ENCODE peak calls at places on chromosome 12, in five cellular contexts. One of them, this sample, is unnamed.

GRCh38 chr12:92947589-92948215 is 18.6 kb upstream of the EEA1 start:
- DNase-seq in GM12892: no peak
- DNase-seq in NCI-H446: no peak
- DNase-seq in thyroid gland: no peak
- DNase-seq in mucosa of gallbladder: no peak
- DNase-seq in this sample: no peak

GRCh38 chr12:113778432-113779128 is 187.5 kb downstream of the RBM19 start:
- DNase-seq in thyroid gland: no peak
- DNase-seq in mucosa of gallbladder: no peak
- DNase-seq in GM12892: no peak
- DNase-seq in NCI-H446: no peak
- DNase-seq in this sample: no peak

GRCh38 chr12:30564394-30564793 is 131.3 kb downstream of the IPO8 start:
- DNase-seq in thyroid gland: no peak
- DNase-seq in NCI-H446: no peak
- DNase-seq in mucosa of gallbladder: no peak
- DNase-seq in GM12892: no peak
- DNase-seq in this sample: no peak

GRCh38 chr12:2613674-2614073 is 181.1 kb upstream of the FKBP4 start:
- DNase-seq in GM12892: no peak
- DNase-seq in thyroid gland: no peak
- DNase-seq in NCI-H446: no peak
- DNase-seq in mucosa of gallbladder: no peak
- DNase-seq in this sample: no peak

GRCh38 chr12:106183735-106184134 is 45.0 kb upstream of the NUAK1 start:
- DNase-seq in thyroid gland: no peak
- DNase-seq in mucosa of gallbladder: no peak
- DNase-seq in GM12892: no peak
- DNase-seq in NCI-H446: no peak
- DNase-seq in this sample: no peak

GRCh38 chr12:52992699-52993557 is 13.3 kb upstream of the EIF4B start:
- DNase-seq in mucosa of gallbladder: peak; percentile 83
- DNase-seq in GM12892: no peak
- DNase-seq in thyroid gland: no peak
- DNase-seq in NCI-H446: no peak
- DNase-seq in this sample: no peak

GRCh38 chr12:81949721-81950120 is 190.6 kb upstream of the PPFIA2 start:
- DNase-seq in thyroid gland: no peak
- DNase-seq in NCI-H446: no peak
- DNase-seq in GM12892: no peak
- DNase-seq in mucosa of gallbladder: no peak
- DNase-seq in this sample: no peak

GRCh38 chr12:49632401-49632800 is 9.0 kb downstream of the PRPF40B start:
- DNase-seq in GM12892: no peak
- DNase-seq in mucosa of gallbladder: no peak
- DNase-seq in thyroid gland: no peak
- DNase-seq in NCI-H446: no peak
- DNase-seq in this sample: no peak

GRCh38 chr12:132523576-132524331 is 33.8 kb downstream of the FBRSL1 start:
- DNase-seq in GM12892: peak; percentile 95
- DNase-seq in NCI-H446: no peak
- DNase-seq in thyroid gland: peak; percentile 73
- DNase-seq in mucosa of gallbladder: peak; percentile 74
- DNase-seq in this sample: peak; percentile 75

GRCh38 chr12:106602071-106602470 is 19.3 kb downstream of the RFX4 start:
- DNase-seq in NCI-H446: no peak
- DNase-seq in GM12892: no peak
- DNase-seq in thyroid gland: no peak
- DNase-seq in mucosa of gallbladder: no peak
- DNase-seq in this sample: no peak

GRCh38 chr12:123433615-123434014 is 2.9 kb downstream of the RILPL2 start:
- DNase-seq in GM12892: no peak
- DNase-seq in NCI-H446: no peak
- DNase-seq in thyroid gland: no peak
- DNase-seq in mucosa of gallbladder: no peak
- DNase-seq in this sample: no peak

GRCh38 chr12:6700646-6701051 is at the start of gene PIANP:
- DNase-seq in thyroid gland: no peak
- DNase-seq in mucosa of gallbladder: peak; percentile 21
- DNase-seq in NCI-H446: no peak
- DNase-seq in GM12892: no peak
- DNase-seq in this sample: peak; percentile 40

GRCh38 chr12:81222841-81223595 is 145.1 kb downstream of the ACSS3 start:
- DNase-seq in thyroid gland: no peak
- DNase-seq in NCI-H446: no peak
- DNase-seq in mucosa of gallbladder: no peak
- DNase-seq in GM12892: no peak
- DNase-seq in this sample: no peak

GRCh38 chr12:84814664-84815245 is 97.8 kb downstream of the SLC6A15 start:
- DNase-seq in GM12892: no peak
- DNase-seq in thyroid gland: no peak
- DNase-seq in mucosa of gallbladder: no peak
- DNase-seq in NCI-H446: no peak
- DNase-seq in this sample: no peak

GRCh38 chr12:54437697-54438096 is 18.6 kb upstream of the ITGA5 start:
- DNase-seq in mucosa of gallbladder: no peak
- DNase-seq in thyroid gland: no peak
- DNase-seq in NCI-H446: no peak
- DNase-seq in GM12892: no peak
- DNase-seq in this sample: no peak

GRCh38 chr12:28191690-28192089 is 1.4 kb downstream of the CCDC91 start:
- DNase-seq in thyroid gland: peak; percentile 3
- DNase-seq in mucosa of gallbladder: no peak
- DNase-seq in NCI-H446: no peak
- DNase-seq in GM12892: no peak
- DNase-seq in this sample: peak; percentile 56

GRCh38 chr12:90773526-90773925 is 181.4 kb downstream of the CCER1 start:
- DNase-seq in thyroid gland: no peak
- DNase-seq in mucosa of gallbladder: no peak
- DNase-seq in GM12892: no peak
- DNase-seq in NCI-H446: no peak
- DNase-seq in this sample: no peak

GRCh38 chr12:98721204-98721702 is 76.2 kb downstream of the APAF1 start:
- DNase-seq in thyroid gland: no peak
- DNase-seq in NCI-H446: no peak
- DNase-seq in GM12892: no peak
- DNase-seq in mucosa of gallbladder: no peak
- DNase-seq in this sample: no peak

GRCh38 chr12:6375269-6376078 is at the start of gene SCNN1A:
- DNase-seq in thyroid gland: peak; percentile 93
- DNase-seq in NCI-H446: no peak
- DNase-seq in GM12892: no peak
- DNase-seq in mucosa of gallbladder: peak; percentile 68
- DNase-seq in this sample: peak; percentile 82

GRCh38 chr12:112482734-112483133 is 64.0 kb downstream of the PTPN11 start:
- DNase-seq in NCI-H446: no peak
- DNase-seq in thyroid gland: no peak
- DNase-seq in GM12892: no peak
- DNase-seq in mucosa of gallbladder: no peak
- DNase-seq in this sample: no peak

GRCh38 chr12:54175130-54175963 is 13.4 kb downstream of the SMUG1 start:
- DNase-seq in NCI-H446: no peak
- DNase-seq in GM12892: peak; percentile 41
- DNase-seq in thyroid gland: no peak
- DNase-seq in mucosa of gallbladder: no peak
- DNase-seq in this sample: no peak

GRCh38 chr12:116644806-116645205 is 85.6 kb downstream of the MAP1LC3B2 start:
- DNase-seq in mucosa of gallbladder: no peak
- DNase-seq in thyroid gland: no peak
- DNase-seq in GM12892: no peak
- DNase-seq in NCI-H446: no peak
- DNase-seq in this sample: no peak

GRCh38 chr12:11877869-11878780 is 192.6 kb upstream of the BCL2L14 start:
- DNase-seq in mucosa of gallbladder: no peak
- DNase-seq in NCI-H446: no peak
- DNase-seq in GM12892: no peak
- DNase-seq in thyroid gland: peak; percentile 39
- DNase-seq in this sample: peak; percentile 76

GRCh38 chr12:39958377-39958776 is 147.5 kb downstream of the SLC2A13 start:
- DNase-seq in thyroid gland: no peak
- DNase-seq in GM12892: no peak
- DNase-seq in mucosa of gallbladder: no peak
- DNase-seq in NCI-H446: no peak
- DNase-seq in this sample: no peak

GRCh38 chr12:10448236-10448635 is 4.9 kb downstream of the KLRC1 start:
- DNase-seq in thyroid gland: no peak
- DNase-seq in NCI-H446: no peak
- DNase-seq in mucosa of gallbladder: no peak
- DNase-seq in GM12892: no peak
- DNase-seq in this sample: no peak

GRCh38 chr12:113056631-113057488 is at the start of gene DTX1:
- DNase-seq in mucosa of gallbladder: no peak
- DNase-seq in NCI-H446: no peak
- DNase-seq in GM12892: no peak
- DNase-seq in thyroid gland: peak; percentile 51
- DNase-seq in this sample: peak; percentile 33

GRCh38 chr12:119868992-119869391 is 8.1 kb downstream of the CIT start:
- DNase-seq in thyroid gland: no peak
- DNase-seq in NCI-H446: no peak
- DNase-seq in GM12892: no peak
- DNase-seq in mucosa of gallbladder: no peak
- DNase-seq in this sample: no peak

GRCh38 chr12:50099302-50100008 is 4.4 kb upstream of the GPD1 start:
- DNase-seq in thyroid gland: no peak
- DNase-seq in NCI-H446: no peak
- DNase-seq in GM12892: no peak
- DNase-seq in mucosa of gallbladder: no peak
- DNase-seq in this sample: no peak

GRCh38 chr12:107544947-107545346 is 140.7 kb upstream of the PWP1 start:
- DNase-seq in GM12892: no peak
- DNase-seq in NCI-H446: no peak
- DNase-seq in thyroid gland: no peak
- DNase-seq in mucosa of gallbladder: no peak
- DNase-seq in this sample: no peak

GRCh38 chr12:99767809-99768208 is 120.3 kb downstream of the GARIN6 start:
- DNase-seq in NCI-H446: peak; percentile 3
- DNase-seq in mucosa of gallbladder: no peak
- DNase-seq in thyroid gland: no peak
- DNase-seq in GM12892: no peak
- DNase-seq in this sample: no peak

GRCh38 chr12:1797011-1797901 is 23.1 kb upstream of the LRTM2 start:
- DNase-seq in NCI-H446: no peak
- DNase-seq in mucosa of gallbladder: peak; percentile 9
- DNase-seq in thyroid gland: peak; percentile 45
- DNase-seq in GM12892: peak; percentile 58
- DNase-seq in this sample: peak; percentile 45

GRCh38 chr12:56071648-56072047 is 8.3 kb upstream of the ERBB3 start:
- DNase-seq in GM12892: no peak
- DNase-seq in thyroid gland: no peak
- DNase-seq in mucosa of gallbladder: no peak
- DNase-seq in NCI-H446: no peak
- DNase-seq in this sample: no peak

GRCh38 chr12:53345486-53346195 is 9.5 kb upstream of the SP7 start:
- DNase-seq in thyroid gland: peak; percentile 18
- DNase-seq in NCI-H446: no peak
- DNase-seq in mucosa of gallbladder: no peak
- DNase-seq in GM12892: no peak
- DNase-seq in this sample: peak; percentile 34

GRCh38 chr12:125512541-125513298 is 447.5 kb downstream of the AACS start:
- DNase-seq in GM12892: no peak
- DNase-seq in mucosa of gallbladder: no peak
- DNase-seq in thyroid gland: no peak
- DNase-seq in NCI-H446: no peak
- DNase-seq in this sample: no peak

GRCh38 chr12:121794532-121795028 is 1.1 kb upstream of the RHOF start:
- DNase-seq in mucosa of gallbladder: no peak
- DNase-seq in NCI-H446: no peak
- DNase-seq in thyroid gland: peak; percentile 54
- DNase-seq in GM12892: peak; percentile 43
- DNase-seq in this sample: peak; percentile 52

GRCh38 chr12:14260011-14260993 is 105.2 kb upstream of the ATF7IP start:
- DNase-seq in mucosa of gallbladder: peak; percentile 92
- DNase-seq in GM12892: no peak
- DNase-seq in NCI-H446: peak; percentile 23
- DNase-seq in thyroid gland: peak; percentile 97
- DNase-seq in this sample: peak; percentile 96

GRCh38 chr12:45458854-45459807 is 243.2 kb downstream of the ANO6 start:
- DNase-seq in GM12892: no peak
- DNase-seq in NCI-H446: no peak
- DNase-seq in thyroid gland: no peak
- DNase-seq in mucosa of gallbladder: no peak
- DNase-seq in this sample: no peak